ENCODE peak calls at places on chromosomes 3 and 15, in seven cellular contexts. D, W, T, A, V, L and Y are unnamed samples. For H3K79me2, the result is how much of the 10 kb centered on the place peaks cover.

GRCh38 chr15:58212909-58213526 is 74.8 kb downstream of the AQP9 start:
- DNase-seq in T (no peak), A (peak), W (peak), D (peak), L (no peak), V (peak), Y (peak)

GRCh38 chr3:5301671-5302297 is 114.3 kb downstream of the EDEM1 start:
- DNase-seq in T (no peak), V (no peak), L (no peak), A (no peak), D (no peak), W (no peak), Y (peak)

GRCh38 chr15:88985547-88986393 is 72.6 kb upstream of the MFGE8 start:
- DNase-seq in D (no peak), A (no peak), W (peak), L (no peak), T (no peak), V (peak), Y (no peak)

GRCh38 chr3:146834917-146835316 is 229.8 kb upstream of the PLSCR5 start:
- DNase-seq in A (no peak), W (no peak), T (no peak), V (no peak), D (no peak), L (no peak), Y (no peak)

GRCh38 chr15:39442898-39443297 is 138.0 kb upstream of the THBS1 start:
- DNase-seq in T (no peak), W (no peak), L (no peak), A (no peak), D (no peak), V (no peak), Y (peak)

GRCh38 chr3:8456118-8456811 is 45.4 kb upstream of the LMCD1 start:
- DNase-seq in L (no peak), T (no peak), W (no peak), D (no peak), A (peak), V (no peak), Y (peak)

GRCh38 chr3:126155819-126156218 is 24.6 kb downstream of the ALDH1L1 start:
- DNase-seq in W (no peak), A (no peak), T (no peak), V (no peak), L (no peak), D (no peak), Y (no peak)

GRCh38 chr3:185824467-185825378 is at the start of gene IGF2BP2:
- DNase-seq in D (peak), W (peak), A (peak), V (peak), L (no peak), T (peak), Y (peak)

GRCh38 chr3:49013738-49014660 is 4.4 kb downstream of the DALRD3 start:
- DNase-seq in W (peak), L (no peak), A (no peak), V (peak), D (peak), T (peak), Y (peak)

GRCh38 chr3:52874869-52875588 is 22.3 kb downstream of the STIMATE start:
- DNase-seq in T (no peak), D (no peak), A (no peak), L (no peak), V (no peak), W (no peak), Y (no peak)

GRCh38 chr15:74441248-74441939 is 7.6 kb upstream of the SEMA7A start:
- DNase-seq in D (no peak), W (peak), T (no peak), V (no peak), L (no peak), A (no peak), Y (no peak)

GRCh38 chr15:99435761-99436346 is 129.9 kb upstream of the MEF2A start:
- DNase-seq in A (no peak), L (no peak), T (no peak), D (no peak), V (no peak), W (no peak), Y (peak)

GRCh38 chr15:100011235-100011634 is 278.0 kb upstream of the LYSMD4 start:
- DNase-seq in A (no peak), W (no peak), T (no peak), L (no peak), D (no peak), V (no peak), Y (no peak)

GRCh38 chr3:129249284-129250065 is at the start of gene COPG1:
- DNase-seq in T (peak), W (peak), L (peak), D (peak), A (peak), V (peak), Y (peak)

GRCh38 chr3:56269755-56270154 is 198.5 kb downstream of the ERC2 start:
- DNase-seq in A (no peak), D (no peak), T (no peak), L (no peak), W (no peak), V (no peak), Y (no peak)

GRCh38 chr15:40290540-40291087 is 7.8 kb upstream of the ANKRD63 start:
- DNase-seq in A (no peak), V (no peak), T (no peak), D (no peak), W (peak), L (no peak), Y (no peak)

GRCh38 chr15:69757186-69757585 is 304.6 kb downstream of the RPLP1 start:
- DNase-seq in T (no peak), A (no peak), W (no peak), D (no peak), L (no peak), V (no peak), Y (peak)

GRCh38 chr3:179652467-179653105 is at the start of gene USP13:
- DNase-seq in W (peak), T (peak), V (peak), D (peak), L (peak), A (peak), Y (peak)

GRCh38 chr15:68022061-68022460 is 32.1 kb upstream of the PIAS1 start:
- DNase-seq in W (no peak), D (no peak), V (no peak), L (no peak), T (no peak), A (no peak), Y (no peak)

GRCh38 chr3:141941093-141941492 is 64.7 kb downstream of the ATP1B3 start:
- DNase-seq in T (peak), L (peak), W (no peak), D (no peak), A (no peak), V (no peak), Y (peak)

GRCh38 chr15:58425185-58425584 is 6.6 kb upstream of the LIPC start:
- DNase-seq in T (no peak), W (no peak), A (no peak), L (no peak), V (peak), D (no peak), Y (no peak)

GRCh38 chr3:150763122-150763840 is at the start of gene SIAH2:
- DNase-seq in T (peak), L (peak), W (peak), D (peak), V (peak), A (peak), Y (peak)

GRCh38 chr15:34122771-34123183 is 20.9 kb downstream of the PGBD4 start:
- DNase-seq in V (peak), T (no peak), L (no peak), A (no peak), W (no peak), D (no peak), Y (peak)

GRCh38 chr3:167882057-167882667 is 146.6 kb downstream of the SERPINI1 start:
- DNase-seq in T (peak), V (peak), A (peak), W (peak), L (peak), D (peak), Y (peak)

GRCh38 chr15:92653836-92654524 is 1.6 kb downstream of the FAM174B start:
- DNase-seq in T (peak), D (no peak), V (peak), W (no peak), A (peak), L (no peak), Y (peak)

GRCh38 chr3:151925876-151926275 is 52.4 kb downstream of the SUCNR1 start:
- DNase-seq in D (no peak), T (no peak), W (no peak), L (no peak), A (peak), V (no peak), Y (peak)

GRCh38 chr3:152595975-152596832 is 238.7 kb upstream of the P2RY1 start:
- DNase-seq in T (no peak), V (peak), A (peak), D (peak), W (no peak), L (no peak), Y (no peak)

GRCh38 chr15:46266691-46267090 is 631.9 kb downstream of the SQOR start:
- DNase-seq in W (no peak), D (no peak), L (no peak), T (no peak), V (no peak), A (no peak), Y (no peak)

GRCh38 chr3:13348671-13349396 is 71.3 kb downstream of the NUP210 start:
- DNase-seq in A (peak), W (peak), T (no peak), D (no peak), L (no peak), V (no peak), Y (no peak)

GRCh38 chr3:135056084-135056730 is 261.1 kb downstream of the EPHB1 start:
- DNase-seq in L (no peak), W (no peak), T (no peak), A (no peak), V (no peak), D (no peak), Y (peak)

GRCh38 chr3:143820466-143821221 is 27.6 kb downstream of the SLC9A9 start:
- DNase-seq in T (no peak), V (no peak), D (no peak), A (no peak), W (no peak), L (no peak), Y (no peak)

GRCh38 chr3:58034738-58035511 is 26.7 kb downstream of the FLNB start:
- DNase-seq in L (no peak), A (peak), D (no peak), T (no peak), W (peak), V (no peak), Y (no peak)

GRCh38 chr15:48577495-48577894 is 68.0 kb downstream of the FBN1 start:
- DNase-seq in W (no peak), V (no peak), D (no peak), A (no peak), L (no peak), T (no peak), Y (no peak)

GRCh38 chr3:127420825-127421224 is 133.0 kb upstream of the PRR20G start:
- DNase-seq in D (no peak), W (no peak), A (peak), V (peak), T (no peak), L (no peak), Y (no peak)

GRCh38 chr3:120587326-120587840 is 8.8 kb upstream of the NDUFB4 start:
- DNase-seq in V (no peak), A (no peak), W (no peak), D (no peak), T (no peak), L (no peak), Y (no peak)

GRCh38 chr15:73333001-73333400 is 35.8 kb downstream of the HCN4 start:
- DNase-seq in D (no peak), T (no peak), L (no peak), W (no peak), V (no peak), A (no peak), Y (no peak)

GRCh38 chr15:28955160-28955502 is 69.4 kb downstream of the APBA2 start:
- DNase-seq in L (no peak), D (peak), T (peak), V (no peak), A (peak), W (no peak), Y (peak)

GRCh38 chr3:16868513-16868912 is 16.2 kb upstream of the PLCL2 start:
- DNase-seq in A (no peak), V (no peak), T (no peak), W (no peak), L (no peak), D (no peak), Y (no peak)

GRCh38 chr3:62293051-62293780 is 80.1 kb downstream of the FEZF2 start:
- DNase-seq in L (no peak), A (no peak), T (no peak), W (no peak), D (no peak), V (no peak), Y (no peak)

GRCh38 chr3:120689395-120689794 is 7.4 kb upstream of the HGD start:
- DNase-seq in T (no peak), V (no peak), D (no peak), L (no peak), W (no peak), A (no peak), Y (no peak)

DNA sequence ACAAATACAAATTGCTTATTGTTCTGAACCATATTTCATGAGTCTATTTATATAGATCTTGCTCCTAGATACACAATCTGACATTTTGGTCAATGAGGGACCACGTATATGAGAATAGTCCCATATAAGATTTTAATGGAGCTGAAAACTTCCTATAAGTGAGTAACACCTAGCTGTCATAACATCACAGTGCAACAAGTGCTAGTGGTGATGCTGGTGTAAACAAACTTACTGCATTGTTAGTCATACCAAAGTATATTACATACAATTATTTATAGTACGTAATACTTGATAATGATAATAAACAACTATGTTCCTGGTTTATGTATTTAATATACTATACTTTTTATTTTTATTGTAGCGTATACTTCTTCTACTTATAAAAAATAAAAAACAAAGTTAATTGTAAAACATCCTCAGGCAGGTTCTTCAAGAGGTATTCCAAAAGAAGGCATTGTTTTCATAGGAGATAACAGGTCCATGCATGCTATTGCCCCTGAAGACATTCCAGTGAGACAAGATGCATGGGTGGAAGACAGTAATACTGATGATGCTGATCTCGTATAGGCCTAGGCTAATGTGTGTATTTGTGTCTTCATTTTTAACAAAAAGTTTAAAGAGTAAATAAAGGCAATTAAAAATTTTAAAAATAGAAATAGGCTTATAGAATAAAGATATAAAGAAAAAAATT is 46.8 kb upstream of the NAALADL2 start:
- DNase-seq in W (no peak), T (no peak), D (no peak), V (no peak), L (no peak), A (no peak), Y (peak)
- TF ChIP-seq CTCF in W (no peak), T (no peak), D (no peak), V (no peak), L (no peak), A (no peak), Y (no peak)

GRCh38 chr15:77830041-77830440 is 197.3 kb upstream of the LINGO1 start:
- DNase-seq in D (no peak), L (peak), T (no peak), A (no peak), V (no peak), W (no peak), Y (no peak)
- TF ChIP-seq EZH2phosphoT487 in D (no peak), L (no peak), T (no peak), A (no peak), V (no peak), W (no peak), Y (no peak)

DNA sequence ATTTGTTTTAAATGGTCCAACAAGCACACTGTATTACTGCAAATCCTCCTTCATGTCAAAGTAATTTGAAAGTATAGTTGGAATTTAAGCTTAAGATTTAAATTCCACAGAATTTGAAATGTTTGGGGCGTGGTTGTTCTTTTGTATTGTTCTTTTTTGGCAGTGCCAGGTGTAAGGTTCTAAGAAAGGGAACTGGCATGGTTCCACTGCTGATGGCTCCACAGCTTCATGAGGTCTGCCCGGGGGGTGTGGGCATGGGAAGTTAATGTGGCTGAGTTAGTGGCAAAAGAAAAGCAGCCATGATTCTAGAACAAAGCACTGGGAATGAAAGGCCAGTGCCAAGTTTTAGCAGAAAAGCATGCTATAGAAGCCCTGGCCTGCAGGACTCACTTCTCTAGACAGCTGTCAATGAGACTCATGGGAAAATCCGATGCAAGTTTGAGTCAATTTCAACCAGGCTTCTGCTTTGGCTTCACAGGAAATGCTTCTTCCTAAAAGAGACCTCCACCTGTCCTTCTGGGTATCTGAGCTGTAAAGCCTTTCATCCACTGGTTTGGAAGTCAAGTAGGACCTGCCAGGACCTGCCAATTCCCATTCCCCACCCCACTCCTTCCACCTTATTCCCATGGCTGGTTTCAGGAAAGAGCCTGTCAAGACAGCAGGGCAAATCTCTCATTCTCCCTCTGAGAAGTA is 18.9 kb downstream of the CDCP1 start:
- DNase-seq in D (no peak), A (no peak), L (no peak), T (no peak), W (no peak), V (no peak), Y (peak)
- H3K79me2 ChIP-seq in D (under half), A (under half), L (half or more), T (under half), W (under half), V (under half), Y (half or more)

GRCh38 chr3:184058029-184058428 is 5.2 kb downstream of the HTR3C start:
- DNase-seq in L (no peak), A (no peak), V (no peak), D (no peak), T (no peak), W (no peak), Y (peak)
- TF ChIP-seq CTCF in L (no peak), A (no peak), V (no peak), D (no peak), T (no peak), W (no peak), Y (no peak)

GRCh38 chr15:64249842-64250575 is 87.2 kb upstream of the PPIB start:
- DNase-seq in L (no peak), V (no peak), D (no peak), T (no peak), A (no peak), W (no peak), Y (peak)

GRCh38 chr15:64247906-64248541 is 85.2 kb upstream of the PPIB start:
- DNase-seq in W (peak), L (peak), A (no peak), T (peak), D (no peak), V (peak), Y (peak)

GRCh38 chr15:64251658-64252057 is 88.8 kb upstream of the PPIB start:
- DNase-seq in W (no peak), A (no peak), V (no peak), T (no peak), L (no peak), D (no peak), Y (no peak)

GRCh38 chr15:64249406-64249805 is 86.6 kb upstream of the PPIB start:
- DNase-seq in A (no peak), T (no peak), L (no peak), D (no peak), W (no peak), V (peak), Y (peak)

GRCh38 chr15:64251121-64251520 is 88.3 kb upstream of the PPIB start:
- DNase-seq in D (no peak), A (no peak), W (no peak), L (no peak), V (no peak), T (no peak), Y (no peak)
- TF ChIP-seq EZH2phosphoT487 in D (no peak), A (no peak), W (no peak), L (no peak), V (no peak), T (no peak), Y (no peak)